ENCODE peak calls at places on chromosomes 11 and 22, in ten cellular contexts. A, R, M, W, Q, U, T, F, Y and H are unnamed samples.

GRCh38 chr11:115963170-115963569 is 459.0 kb upstream of the CADM1 start:
- DNase-seq in A (no peak), R (peak), M (no peak), W (no peak), Q (no peak), U (no peak), T (peak), F (no peak), Y (no peak), H (no peak)

GRCh38 chr22:20243545-20244249 is 24.4 kb downstream of the RTN4R start:
- DNase-seq in A (peak), R (peak), M (peak), W (peak), Q (no peak), U (peak), T (peak), F (peak), Y (peak), H (peak)

GRCh38 chr11:35163707-35164496 is 24.9 kb downstream of the CD44 start:
- DNase-seq in A (no peak), R (peak), M (no peak), W (peak), Q (no peak), U (no peak), T (no peak), F (no peak), Y (peak), H (no peak)

GRCh38 chr11:3879967-3880542 is 24.6 kb downstream of the STIM1 start:
- DNase-seq in A (no peak), R (no peak), M (no peak), W (no peak), Q (no peak), U (no peak), T (no peak), F (no peak), Y (no peak), H (no peak)

GRCh38 chr11:65506770-65507485 is 8.1 kb downstream of the MALAT1 start:
- DNase-seq in A (peak), R (peak), M (peak), W (peak), Q (peak), U (peak), T (no peak), F (peak), Y (peak), H (no peak)

GRCh38 chr11:2175659-2176058 is 4.0 kb upstream of the TH start:
- DNase-seq in A (peak), R (no peak), M (no peak), W (no peak), Q (no peak), U (no peak), T (no peak), F (peak), Y (no peak), H (no peak)

GRCh38 chr11:31655483-31655882 is 145.9 kb downstream of the ELP4 start:
- DNase-seq in A (peak), R (no peak), M (no peak), W (no peak), Q (no peak), U (no peak), T (peak), F (peak), Y (no peak), H (no peak)

GRCh38 chr22:25174888-25175411 is 24.7 kb upstream of the CRYBB3 start:
- DNase-seq in A (no peak), R (no peak), M (no peak), W (no peak), Q (no peak), U (no peak), T (no peak), F (no peak), Y (no peak), H (no peak)

GRCh38 chr22:18033204-18033998 is 9.0 kb upstream of the MICAL3 start:
- DNase-seq in A (no peak), R (no peak), M (no peak), W (no peak), Q (peak), U (no peak), T (no peak), F (no peak), Y (no peak), H (no peak)

GRCh38 chr11:1226226-1226961 is 3.5 kb downstream of the MUC5B start:
- DNase-seq in A (no peak), R (no peak), M (peak), W (no peak), Q (peak), U (peak), T (no peak), F (no peak), Y (no peak), H (no peak)

GRCh38 chr11:112632866-112633505 is 328.2 kb upstream of the NCAM1 start:
- DNase-seq in A (peak), R (no peak), M (no peak), W (no peak), Q (no peak), U (no peak), T (no peak), F (peak), Y (no peak), H (no peak)

GRCh38 chr22:36440429-36441002 is 40.9 kb downstream of the TXN2 start:
- DNase-seq in A (no peak), R (no peak), M (no peak), W (no peak), Q (no peak), U (no peak), T (no peak), F (no peak), Y (no peak), H (no peak)

GRCh38 chr22:24763872-24764485 is 10.5 kb downstream of the PIWIL3 start:
- DNase-seq in A (no peak), R (no peak), M (no peak), W (no peak), Q (no peak), U (no peak), T (no peak), F (no peak), Y (no peak), H (no peak)